ENCODE peak calls at places on chromosomes 4 and X, in four cellular contexts. One of them, this sample, is unnamed.

GRCh38 chrX:20315140-20315539 is 48.4 kb upstream of the RPS6KA3 start:
- DNase-seq in LHCN-M2: peak
- DNase-seq in GM23338: no peak
- DNase-seq in DMS79 treated with DMSO at 0.1 percent for 48 hours: no peak
- DNase-seq in this sample: no peak

GRCh38 chrX:95949588-95949987 is 735.1 kb upstream of the DIAPH2 start:
- DNase-seq in LHCN-M2: no peak
- DNase-seq in GM23338: no peak
- DNase-seq in DMS79 treated with DMSO at 0.1 percent for 48 hours: no peak
- DNase-seq in this sample: no peak

GRCh38 chr4:41981456-41981855 is at the start of gene DCAF4L1:
- DNase-seq in LHCN-M2: no peak
- DNase-seq in GM23338: no peak
- DNase-seq in DMS79 treated with DMSO at 0.1 percent for 48 hours: no peak
- DNase-seq in this sample: no peak

GRCh38 chrX:1483843-1484637 is 31.3 kb upstream of the ASMTL start:
- DNase-seq in LHCN-M2: no peak
- DNase-seq in GM23338: no peak
- DNase-seq in DMS79 treated with DMSO at 0.1 percent for 48 hours: no peak
- DNase-seq in this sample: no peak

GRCh38 chrX:150715180-150715579 is 22.0 kb downstream of the MTMR1 start:
- DNase-seq in LHCN-M2: no peak
- DNase-seq in GM23338: no peak
- DNase-seq in DMS79 treated with DMSO at 0.1 percent for 48 hours: no peak
- DNase-seq in this sample: no peak

GRCh38 chrX:46953137-46953527 is 40.9 kb downstream of the JADE3 start:
- DNase-seq in LHCN-M2: no peak
- DNase-seq in GM23338: no peak
- DNase-seq in DMS79 treated with DMSO at 0.1 percent for 48 hours: no peak
- DNase-seq in this sample: no peak

GRCh38 chr4:10803944-10804343 is 119.4 kb upstream of the CLNK start:
- DNase-seq in LHCN-M2: no peak
- DNase-seq in GM23338: no peak
- DNase-seq in DMS79 treated with DMSO at 0.1 percent for 48 hours: no peak
- DNase-seq in this sample: no peak

GRCh38 chr4:31084806-31085416 is 364.7 kb downstream of the PCDH7 start:
- DNase-seq in LHCN-M2: no peak
- DNase-seq in GM23338: no peak
- DNase-seq in DMS79 treated with DMSO at 0.1 percent for 48 hours: no peak
- DNase-seq in this sample: no peak

GRCh38 chr4:4866124-4866832 is 6.8 kb downstream of the MSX1 start:
- DNase-seq in LHCN-M2: no peak
- DNase-seq in GM23338: peak
- DNase-seq in DMS79 treated with DMSO at 0.1 percent for 48 hours: no peak
- DNase-seq in this sample: no peak

GRCh38 chr4:52588771-52589591 is 70.1 kb downstream of the USP46 start:
- DNase-seq in LHCN-M2: peak
- DNase-seq in GM23338: no peak
- DNase-seq in DMS79 treated with DMSO at 0.1 percent for 48 hours: no peak
- DNase-seq in this sample: peak

GRCh38 chr4:7295201-7295916 is 103.0 kb downstream of the SORCS2 start:
- DNase-seq in LHCN-M2: no peak
- DNase-seq in GM23338: no peak
- DNase-seq in DMS79 treated with DMSO at 0.1 percent for 48 hours: no peak
- DNase-seq in this sample: peak

GRCh38 chrX:52270453-52271116 is 85.9 kb downstream of the MAGED4 start:
- DNase-seq in LHCN-M2: no peak
- DNase-seq in GM23338: no peak
- DNase-seq in DMS79 treated with DMSO at 0.1 percent for 48 hours: no peak
- DNase-seq in this sample: no peak

GRCh38 chr4:147596377-147596776 is 20.8 kb upstream of the TMEM184C start:
- DNase-seq in LHCN-M2: no peak
- DNase-seq in GM23338: no peak
- DNase-seq in DMS79 treated with DMSO at 0.1 percent for 48 hours: no peak
- DNase-seq in this sample: no peak

GRCh38 chr4:155403886-155404285 is 27.1 kb upstream of the MAP9 start:
- DNase-seq in LHCN-M2: peak
- DNase-seq in GM23338: peak
- DNase-seq in DMS79 treated with DMSO at 0.1 percent for 48 hours: no peak
- DNase-seq in this sample: peak

GRCh38 chr4:133866328-133866699 is 335.3 kb downstream of the PABPC4L start:
- DNase-seq in LHCN-M2: peak
- DNase-seq in GM23338: no peak
- DNase-seq in DMS79 treated with DMSO at 0.1 percent for 48 hours: peak
- DNase-seq in this sample: peak

GRCh38 chrX:105134273-105134672 is 86.2 kb downstream of the TEX13A start:
- DNase-seq in LHCN-M2: no peak
- DNase-seq in GM23338: no peak
- DNase-seq in DMS79 treated with DMSO at 0.1 percent for 48 hours: no peak
- DNase-seq in this sample: no peak

GRCh38 chrX:10617964-10618342 is 2.4 kb downstream of the MID1 start:
- DNase-seq in LHCN-M2: peak
- DNase-seq in GM23338: no peak
- DNase-seq in DMS79 treated with DMSO at 0.1 percent for 48 hours: no peak
- DNase-seq in this sample: peak

GRCh38 chrX:20267924-20268701 is 1.4 kb upstream of the RPS6KA3 start:
- DNase-seq in LHCN-M2: no peak
- DNase-seq in GM23338: peak
- DNase-seq in DMS79 treated with DMSO at 0.1 percent for 48 hours: peak
- DNase-seq in this sample: no peak

GRCh38 chr4:142236268-142236667 is 599.9 kb downstream of the IL15 start:
- DNase-seq in LHCN-M2: no peak
- DNase-seq in GM23338: no peak
- DNase-seq in DMS79 treated with DMSO at 0.1 percent for 48 hours: no peak
- DNase-seq in this sample: no peak

GRCh38 chrX:3262906-3263305 is 83.5 kb downstream of the MXRA5 start:
- DNase-seq in LHCN-M2: peak
- DNase-seq in GM23338: no peak
- DNase-seq in DMS79 treated with DMSO at 0.1 percent for 48 hours: no peak
- DNase-seq in this sample: peak

GRCh38 chrX:14080031-14080430 is 50.3 kb upstream of the GEMIN8 start:
- DNase-seq in LHCN-M2: no peak
- DNase-seq in GM23338: no peak
- DNase-seq in DMS79 treated with DMSO at 0.1 percent for 48 hours: no peak
- DNase-seq in this sample: no peak

GRCh38 chr4:123017636-123018390 is 95.4 kb upstream of the NUDT6 start:
- DNase-seq in LHCN-M2: peak
- DNase-seq in GM23338: no peak
- DNase-seq in DMS79 treated with DMSO at 0.1 percent for 48 hours: no peak
- DNase-seq in this sample: peak

GRCh38 chr4:11183358-11183745 is 245.3 kb downstream of the HS3ST1 start:
- DNase-seq in LHCN-M2: no peak
- DNase-seq in GM23338: no peak
- DNase-seq in DMS79 treated with DMSO at 0.1 percent for 48 hours: no peak
- DNase-seq in this sample: no peak

This sample was measured in RPMI7951.